ENCODE peak calls at places on chromosomes 6 and 20, in six cellular contexts. R is HepG2, U is SK-N-SH, C is H1, F is GM12878, M is K562. Q is an unnamed sample.

GRCh38 chr6:41750374-41750773 is 3.2 kb upstream of the PGC start:
- DNase-seq in M (no peak), C (no peak), F (no peak), U (no peak), R (no peak), Q (no peak)

GRCh38 chr6:2166717-2167116 is 78.7 kb downstream of the GMDS start:
- DNase-seq in R (no peak), F (no peak), U (no peak), C (no peak), M (no peak), Q (no peak)

GRCh38 chr6:150202934-150203333 is 60.1 kb downstream of the PPP1R14C start:
- DNase-seq in U (no peak), C (no peak), R (no peak), F (no peak), M (no peak), Q (no peak)

GRCh38 chr6:55299285-55299684 is 28.0 kb upstream of the GFRAL start:
- DNase-seq in C (no peak), U (no peak), F (no peak), R (no peak), M (no peak), Q (no peak)

GRCh38 chr6:19964115-19964514 is 126.9 kb downstream of the ID4 start:
- DNase-seq in C (no peak), F (no peak), M (no peak), R (no peak), U (no peak), Q (no peak)

GRCh38 chr6:134436281-134436815 is 118.4 kb upstream of the SGK1 start:
- DNase-seq in R (peak; percentile 41), U (no peak), M (peak; percentile 62), F (peak; percentile 57), C (no peak), Q (no peak)

GRCh38 chr20:35341366-35342028 is 49.3 kb upstream of the FAM83C start:
- DNase-seq in M (no peak), C (no peak), U (no peak), R (no peak), F (no peak), Q (no peak)

GRCh38 chr6:134600671-134601070 is 282.8 kb upstream of the SGK1 start:
- DNase-seq in F (no peak), M (no peak), C (no peak), R (no peak), U (no peak), Q (no peak)

GRCh38 chr6:139863356-139863755 is 488.9 kb upstream of the CITED2 start:
- DNase-seq in C (no peak), M (no peak), R (no peak), F (no peak), U (no peak), Q (no peak)

GRCh38 chr20:461254-462198 is 807 bp downstream of the TBC1D20 start:
- DNase-seq in U (no peak), M (no peak), C (peak; percentile 70), R (no peak), F (no peak), Q (peak; percentile 45)

GRCh38 chr6:1917628-1918371 is 308.1 kb downstream of the FOXC1 start:
- DNase-seq in C (no peak), M (no peak), U (no peak), R (peak; percentile 44), F (no peak), Q (no peak)

GRCh38 chr6:169933839-169934698 is 182.6 kb downstream of the ERMARD start:
- DNase-seq in M (no peak), R (no peak), F (no peak), C (no peak), U (peak; percentile 91), Q (no peak)

GRCh38 chr6:92577077-92577719 is 842.2 kb downstream of the EPHA7 start:
- DNase-seq in M (no peak), F (no peak), U (no peak), C (no peak), R (peak; percentile 52), Q (no peak)

GRCh38 chr6:119129148-119129967 is 50.9 kb upstream of the FAM184A start:
- DNase-seq in C (peak; percentile 63), R (peak; percentile 76), M (peak; percentile 58), U (peak; percentile 50), F (no peak), Q (peak; percentile 23)

GRCh38 chr20:21323640-21324039 is 20.5 kb downstream of the XRN2 start:
- DNase-seq in C (no peak), U (no peak), F (no peak), M (peak; percentile 17), R (no peak), Q (no peak)

GRCh38 chr6:11705069-11705468 is 73.5 kb downstream of the ADTRP start:
- DNase-seq in F (no peak), M (no peak), C (no peak), R (no peak), U (no peak), Q (no peak)

GRCh38 chr6:2478200-2478599 is 232.8 kb upstream of the GMDS start:
- DNase-seq in R (no peak), M (no peak), C (no peak), F (no peak), U (no peak), Q (no peak)

GRCh38 chr6:144718431-144718830 is 433.3 kb downstream of the UTRN start:
- DNase-seq in M (no peak), U (no peak), C (no peak), F (no peak), R (no peak), Q (no peak)

GRCh38 chr6:35737413-35738211 is 780 bp downstream of the ARMC12 start:
- DNase-seq in C (no peak), F (no peak), R (peak; percentile 87), M (peak; percentile 72), U (peak; percentile 79), Q (peak; percentile 74)

DNA sequence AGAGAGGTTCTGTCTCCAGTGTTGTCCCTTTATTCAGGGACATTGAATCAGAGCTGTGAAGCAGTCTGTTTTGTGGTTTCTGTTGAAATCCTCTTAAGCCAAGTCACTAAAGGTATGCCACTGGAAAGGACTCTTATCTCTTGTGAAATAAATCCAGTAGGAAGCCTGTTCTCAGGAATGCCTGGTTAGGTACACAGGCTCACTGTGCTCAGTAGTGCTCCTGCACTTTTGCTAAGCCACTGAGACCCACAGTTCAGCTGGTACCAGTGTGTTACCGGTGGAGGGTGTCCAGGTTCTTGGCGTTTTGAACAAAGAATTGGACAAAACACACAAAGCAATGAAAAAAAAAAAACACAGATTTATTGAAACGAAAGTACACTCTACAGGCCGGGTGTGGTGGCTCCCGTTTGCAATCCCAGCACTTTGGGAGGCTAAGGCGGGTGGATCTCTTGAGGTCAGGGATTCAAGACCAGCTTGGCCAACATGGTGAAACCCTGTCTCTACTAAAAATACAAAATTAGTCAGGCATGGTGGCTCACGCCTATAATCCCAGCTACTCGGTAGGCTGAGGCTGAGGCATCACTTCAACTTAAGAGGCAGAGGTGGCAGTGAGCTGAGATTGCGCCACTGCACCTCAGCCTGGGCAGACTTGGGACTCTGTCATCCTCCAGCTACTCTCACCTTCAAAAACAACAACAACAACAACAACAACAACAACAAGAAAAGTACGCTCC is 186.1 kb downstream of the JARID2 start:
- DNase-seq in C (no peak), U (no peak), M (no peak), R (peak; percentile 97), F (no peak), Q (no peak)
- TF ChIP-seq GABPA in C (no peak), U (no peak), M (no peak), R (no peak), F (no peak), Q (no peak)

DNA sequence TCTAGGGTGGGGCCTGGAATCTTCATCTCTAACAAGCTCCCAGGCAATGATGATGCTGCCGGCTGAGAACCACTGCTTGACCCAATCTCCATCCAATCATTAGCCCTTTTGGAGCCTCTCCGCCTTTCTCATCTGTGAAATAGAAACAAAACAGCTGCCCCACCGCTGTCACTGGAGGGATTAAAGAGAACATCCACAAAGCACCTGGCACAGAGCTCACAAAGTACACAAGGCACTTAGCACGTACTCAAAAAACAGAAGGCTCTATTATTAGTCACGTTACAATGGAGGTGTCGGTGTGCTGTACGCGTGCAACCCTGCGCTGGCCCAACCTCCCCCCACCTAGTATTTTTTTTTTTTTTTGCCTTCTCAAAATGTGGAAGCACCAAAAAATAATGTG is 213.5 kb upstream of the ARID1B start:
- DNase-seq in M (no peak), F (no peak), U (peak; percentile 28), R (no peak), C (no peak), Q (no peak)
- TF ChIP-seq GABPA in M (no peak), F (no peak), U (no peak), R (no peak), C (no peak), Q (no peak)

GRCh38 chr20:6530254-6530653 is 237.2 kb upstream of the BMP2 start:
- DNase-seq in F (no peak), C (no peak), R (no peak), M (no peak), U (no peak), Q (no peak)

GRCh38 chr20:6533828-6534388 is 233.6 kb upstream of the BMP2 start:
- DNase-seq in M (no peak), R (no peak), U (no peak), F (no peak), C (no peak), Q (no peak)

GRCh38 chr20:6530916-6531315 is 236.6 kb upstream of the BMP2 start:
- DNase-seq in C (no peak), M (no peak), U (no peak), R (no peak), F (no peak), Q (no peak)

DNA sequence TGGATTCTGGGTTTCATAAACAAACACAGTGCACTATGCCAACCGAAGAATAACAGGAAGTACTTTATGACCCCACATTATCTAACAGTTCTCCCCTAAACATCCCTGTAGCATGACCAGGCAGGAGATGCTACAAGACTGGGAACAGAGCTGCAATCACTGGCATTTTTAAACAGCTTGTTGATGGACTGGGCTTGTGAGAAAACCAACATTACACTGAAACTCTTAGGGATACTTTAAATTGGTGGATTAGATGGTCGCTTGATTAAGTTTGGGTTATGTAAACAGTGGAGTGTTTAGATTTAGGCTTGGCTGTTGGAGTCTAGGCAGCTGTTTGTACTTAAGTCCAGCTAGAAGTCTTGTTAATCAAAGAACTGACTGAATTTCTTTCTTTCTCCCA is 234.2 kb upstream of the BMP2 start:
- DNase-seq in C (no peak), M (no peak), F (no peak), R (no peak), U (no peak), Q (no peak)
- TF ChIP-seq GABPA in C (no peak), M (no peak), F (no peak), R (no peak), U (no peak), Q (no peak)

GRCh38 chr6:70184723-70185122 is 118.2 kb downstream of the COL9A1 start:
- DNase-seq in F (no peak), C (no peak), M (no peak), R (no peak), U (no peak), Q (no peak)
- TF ChIP-seq GABPA in F (no peak), C (no peak), M (no peak), R (no peak), U (no peak), Q (no peak)

Q was measured in HL-60.